ENCODE peak calls at places on chromosome 16, in seven cellular contexts. E is tibial artery; G is CD8-positive, alpha-beta T cell; K is ascending aorta; S is astrocyte of the spinal cord; Z is heart left ventricle; R is choroid plexus epithelial cell. H is an unnamed sample.

GRCh38 chr16:617855-618254 is 12.9 kb upstream of the WFIKKN1 start:
- DNase-seq in Z (no peak), S (no peak), R (no peak), E (no peak), G (no peak), K (no peak), H (no peak)

GRCh38 chr16:70691223-70692129 is 5.6 kb upstream of the MTSS2 start:
- DNase-seq in E (peak), G (no peak), S (peak), K (peak), Z (peak), R (peak), H (peak)

GRCh38 chr16:90054554-90054953 is 22.6 kb downstream of the PRDM7 start:
- DNase-seq in G (no peak), Z (no peak), S (no peak), K (peak), E (no peak), R (no peak), H (no peak)

GRCh38 chr16:7026639-7027038 is 306.0 kb upstream of the RBFOX1 start:
- DNase-seq in Z (no peak), K (no peak), E (no peak), S (no peak), G (no peak), R (no peak), H (no peak)

GRCh38 chr16:50324345-50324744 is 44.4 kb downstream of the BRD7 start:
- DNase-seq in G (no peak), S (no peak), R (no peak), E (no peak), Z (no peak), K (no peak), H (no peak)

GRCh38 chr16:54923055-54923473 is 7.6 kb upstream of the IRX5 start:
- DNase-seq in E (no peak), R (no peak), S (no peak), G (no peak), Z (no peak), K (no peak), H (peak)

GRCh38 chr16:50584033-50584722 is 36.0 kb downstream of the NKD1 start:
- DNase-seq in E (no peak), K (no peak), R (no peak), Z (no peak), G (no peak), S (no peak), H (no peak)

GRCh38 chr16:30457256-30457655 is 11.6 kb upstream of the SEPHS2 start:
- DNase-seq in K (no peak), S (no peak), R (no peak), G (no peak), Z (peak), E (no peak), H (no peak)

GRCh38 chr16:82748026-82748425 is 121.3 kb downstream of the CDH13 start:
- DNase-seq in R (peak), K (peak), S (peak), G (no peak), E (peak), Z (peak), H (peak)

GRCh38 chr16:6749714-6750113 is 582.9 kb upstream of the RBFOX1 start:
- DNase-seq in G (no peak), Z (no peak), E (no peak), R (no peak), K (no peak), S (no peak), H (no peak)

GRCh38 chr16:54460254-54460860 is 173.8 kb upstream of the IRX3 start:
- DNase-seq in Z (no peak), R (peak), E (no peak), S (peak), K (no peak), G (no peak), H (no peak)

GRCh38 chr16:29820730-29821662 is 734 bp downstream of the MVP start:
- DNase-seq in S (no peak), Z (no peak), E (peak), G (peak), K (no peak), R (peak), H (no peak)

GRCh38 chr16:80391095-80391494 is 149.7 kb upstream of the DYNLRB2 start:
- DNase-seq in S (no peak), K (no peak), R (no peak), E (no peak), G (no peak), Z (no peak), H (no peak)

GRCh38 chr16:80384862-80385261 is 155.9 kb upstream of the DYNLRB2 start:
- DNase-seq in K (no peak), Z (no peak), E (no peak), G (no peak), S (no peak), R (no peak), H (no peak)

DNA sequence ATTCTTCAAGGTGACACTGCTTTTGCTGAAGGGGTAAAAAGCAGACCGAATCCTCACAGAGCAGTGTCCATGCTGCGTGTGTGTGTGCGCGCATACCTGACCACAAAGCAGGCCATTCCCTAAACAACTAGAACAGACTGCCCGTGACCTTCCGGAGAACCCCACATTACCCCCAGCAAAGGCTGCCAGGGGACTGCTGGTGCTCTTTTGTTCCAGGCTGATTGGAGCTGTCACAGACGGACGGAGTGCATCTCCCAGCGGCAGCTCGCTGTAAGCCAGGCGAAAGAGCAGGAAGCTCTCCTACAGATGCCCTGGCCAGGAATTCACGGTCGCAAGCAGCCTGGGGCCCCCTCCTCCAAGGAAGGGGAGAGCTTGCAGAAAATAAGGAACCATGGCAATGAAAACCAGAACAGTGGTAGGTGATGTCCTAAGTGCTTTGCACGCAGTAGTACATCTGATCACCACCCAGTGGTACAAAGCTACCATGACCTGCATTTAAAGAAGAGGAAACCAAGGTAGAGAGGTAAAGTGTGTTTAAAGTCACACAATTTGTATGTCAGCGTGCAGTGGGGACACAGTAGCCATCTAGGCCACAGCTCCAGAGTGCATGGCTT is 153.4 kb upstream of the DYNLRB2 start:
- DNase-seq in S (peak), G (no peak), E (no peak), K (no peak), R (peak), Z (no peak), H (no peak)
- TF ChIP-seq CTCF in S (peak), G (no peak), E (no peak), K (no peak), R (peak), Z (no peak), H (no peak)

DNA sequence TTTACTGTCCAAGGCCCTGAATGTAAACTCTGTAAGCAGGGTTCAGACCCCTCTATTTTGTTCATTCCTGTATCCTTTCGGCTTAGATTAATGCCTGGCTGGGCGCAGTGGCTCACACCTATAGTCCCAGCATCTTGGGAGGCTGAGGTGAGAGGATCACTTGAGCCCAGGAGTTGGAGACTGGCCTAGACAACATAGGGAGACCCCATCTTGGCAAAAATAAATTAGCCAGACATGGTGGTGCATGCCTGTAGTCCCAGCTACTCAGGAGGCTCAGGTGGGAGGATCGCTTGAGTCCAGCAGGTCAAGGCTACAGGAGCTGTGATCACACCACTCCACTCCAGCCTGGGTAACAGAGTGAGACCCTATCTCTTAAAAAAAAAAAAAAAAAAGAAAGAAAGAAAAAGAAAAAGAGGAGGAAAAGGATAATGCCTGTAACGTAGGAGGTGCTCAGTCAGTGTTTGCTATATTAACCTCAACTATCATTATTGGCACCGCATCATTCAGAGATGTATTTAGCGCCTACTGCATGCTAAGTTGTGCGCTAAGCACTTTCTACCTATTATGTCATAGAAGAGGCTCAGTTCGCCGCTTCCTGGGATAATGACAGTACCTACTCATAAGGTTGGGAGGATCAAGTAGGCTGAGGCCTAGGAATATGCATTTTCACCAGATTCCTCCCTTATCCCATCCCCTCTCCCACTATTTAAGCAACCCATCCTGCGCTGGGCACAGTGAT is 5.0 kb downstream of the SOCS1 start:
- DNase-seq in Z (no peak), G (no peak), S (no peak), R (no peak), K (no peak), E (no peak), H (no peak)
- H3K4me3 ChIP-seq in Z (no peak), G (no peak), S (no peak), R (no peak), K (no peak), E (no peak), H (no peak)

GRCh38 chr16:86567701-86568571 is 1.3 kb downstream of the FOXC2 start:
- DNase-seq in K (peak), S (peak), G (no peak), Z (no peak), R (peak), E (peak), H (no peak)
- TF ChIP-seq CTCF in K (no peak), S (no peak), G (no peak), Z (no peak), R (no peak), E (peak), H (no peak)

DNA sequence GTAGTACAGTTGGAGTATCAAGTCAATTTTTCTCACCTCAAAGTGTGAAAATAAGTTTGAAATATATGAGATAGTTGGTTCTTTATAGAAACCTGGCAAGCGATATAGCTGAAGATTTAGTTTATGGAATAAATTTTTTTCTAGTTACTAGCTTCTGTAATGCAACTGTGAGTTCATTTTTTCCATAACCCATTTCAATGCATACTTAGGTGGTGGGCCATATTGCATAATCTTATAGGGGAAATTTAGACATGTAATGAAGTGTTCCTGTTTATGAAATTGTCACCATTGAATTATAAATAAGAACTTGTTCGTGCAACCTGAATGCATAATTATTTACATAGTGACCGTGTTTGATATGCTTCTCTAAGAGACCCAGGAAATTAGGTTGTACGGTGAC is 9.0 kb downstream of the MOSMO start:
- DNase-seq in E (no peak), Z (no peak), K (no peak), R (no peak), G (no peak), S (no peak), H (no peak)
- H3K4me3 ChIP-seq in E (no peak), Z (no peak), K (no peak), R (no peak), G (no peak), S (no peak), H (no peak)

GRCh38 chr16:28555593-28555992 is 1.9 kb downstream of the SGF29 start:
- DNase-seq in Z (no peak), R (no peak), E (no peak), G (no peak), K (no peak), S (no peak), H (no peak)

GRCh38 chr16:28556914-28557320 is 3.2 kb downstream of the SGF29 start:
- DNase-seq in Z (no peak), S (no peak), G (no peak), K (no peak), E (no peak), R (no peak), H (no peak)

GRCh38 chr16:28554634-28555423 is 1.1 kb downstream of the SGF29 start:
- DNase-seq in E (no peak), R (no peak), K (no peak), S (no peak), G (no peak), Z (no peak), H (no peak)

GRCh38 chr16:28549301-28549899 is 4.3 kb upstream of the SGF29 start:
- DNase-seq in S (peak), G (no peak), R (peak), E (no peak), K (no peak), Z (no peak), H (peak)

DNA sequence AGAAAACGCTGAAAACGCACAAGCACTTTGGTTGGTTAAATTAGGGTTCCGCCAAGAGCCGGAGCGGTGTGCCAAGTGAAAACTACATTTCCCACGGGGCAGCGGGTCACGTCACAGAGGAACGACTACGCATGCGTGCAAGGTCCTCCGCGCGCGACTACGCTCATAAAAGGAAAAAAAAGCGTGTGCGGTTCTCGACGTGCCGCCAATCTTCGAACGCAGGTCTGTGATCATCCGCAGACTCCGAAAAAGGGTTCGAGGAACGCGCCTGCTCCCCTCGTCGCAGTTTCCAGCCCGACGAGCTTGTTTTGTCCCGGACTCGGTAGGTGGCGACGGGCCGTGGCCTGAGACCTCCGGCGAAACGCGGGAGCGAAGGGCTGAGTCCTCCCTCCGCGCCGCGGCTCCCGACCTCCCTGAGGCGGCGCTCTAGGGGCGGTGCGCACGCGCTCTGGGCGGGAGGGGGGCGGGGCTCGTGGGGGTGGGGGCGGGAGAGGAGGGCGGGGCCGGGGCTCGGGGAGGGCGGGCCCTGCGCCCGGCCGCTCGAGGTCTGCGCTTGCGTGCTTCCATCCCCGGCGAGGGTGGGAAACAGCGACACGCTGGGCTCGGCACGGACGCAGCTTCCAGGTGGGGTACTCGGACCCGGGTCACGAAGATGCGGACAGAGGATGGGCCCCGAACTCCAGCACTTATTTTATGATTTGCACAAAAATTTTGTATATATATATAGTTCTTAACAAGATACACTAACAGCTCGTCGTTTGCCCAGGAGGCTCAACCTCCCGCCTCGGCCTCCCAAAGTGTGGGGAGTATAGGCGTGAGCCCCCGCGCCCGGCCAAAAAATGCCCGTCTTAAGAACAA is at the start of gene SGF29:
- DNase-seq in E (peak), Z (peak), R (peak), K (peak), S (peak), G (peak), H (peak)
- TF ChIP-seq CTCF in E (peak), Z (no peak), R (peak), K (peak), S (peak), G (no peak), H (peak)

DNA sequence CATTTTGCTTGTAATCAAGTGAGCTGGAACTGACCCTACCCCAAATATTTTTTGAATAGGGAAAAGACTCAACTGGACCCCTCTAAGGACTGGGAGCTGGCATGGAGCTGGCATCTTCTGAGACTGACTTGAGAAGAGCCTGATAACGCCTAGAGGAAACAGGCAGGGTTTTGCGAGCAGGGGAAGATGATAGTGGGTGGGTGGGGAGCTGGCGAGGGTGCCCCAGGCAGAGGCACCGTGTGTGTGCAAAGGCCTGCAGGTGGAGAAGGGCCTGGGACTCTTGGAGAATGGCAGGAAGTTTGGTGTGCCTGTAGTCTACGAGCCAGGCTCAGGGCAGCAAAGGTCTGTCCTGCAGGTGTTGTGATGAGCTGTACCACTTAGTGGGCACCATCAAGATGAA is 4.1 kb downstream of the CRISPLD2 start:
- DNase-seq in Z (no peak), G (no peak), E (no peak), S (no peak), R (no peak), K (no peak), H (peak)
- H3K4me3 ChIP-seq in Z (no peak), G (no peak), E (no peak), S (no peak), R (no peak), K (no peak), H (no peak)

DNA sequence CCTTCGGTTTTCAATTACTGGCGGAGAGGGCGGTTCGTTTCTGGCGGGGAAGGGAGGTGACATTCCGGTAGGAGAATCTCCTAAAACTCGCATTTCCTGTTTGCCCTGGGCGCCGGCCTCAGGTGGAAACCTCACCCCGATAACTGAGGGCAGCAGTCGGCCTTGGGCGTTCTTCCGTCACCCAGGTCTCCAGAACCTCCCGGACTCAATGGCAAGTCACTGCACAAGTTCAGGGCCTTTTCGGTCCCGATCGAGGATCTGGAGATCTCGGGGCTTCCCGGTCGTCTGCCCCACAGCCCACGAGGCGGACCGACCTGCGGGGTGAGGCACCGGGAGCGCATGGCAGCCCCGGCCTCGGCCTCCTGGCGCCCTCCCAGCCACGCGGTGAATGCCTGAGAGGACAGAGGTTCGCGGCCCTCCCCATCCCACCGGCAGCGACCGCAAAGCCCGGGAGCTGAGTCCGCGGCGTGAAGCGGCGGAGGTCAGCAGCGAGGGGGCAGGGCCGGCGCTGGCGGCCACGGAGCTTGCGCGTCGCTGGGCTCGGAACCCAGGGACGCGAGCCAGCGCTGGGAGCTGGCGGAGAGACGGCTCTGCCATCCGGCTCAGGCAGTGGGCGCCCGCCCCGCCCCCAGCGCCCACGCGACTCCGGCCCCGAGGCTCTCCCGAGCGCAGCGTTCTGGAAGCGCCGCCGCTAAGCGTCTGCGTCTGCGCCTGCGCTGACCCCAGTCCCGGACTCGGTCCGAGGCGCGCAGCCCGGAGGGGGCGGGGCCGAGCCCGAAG is 58.4 kb downstream of the SRL start:
- DNase-seq in E (peak), S (peak), Z (peak), R (peak), G (peak), K (peak), H (peak)
- TF ChIP-seq CTCF in E (no peak), S (no peak), Z (no peak), R (no peak), G (no peak), K (no peak), H (no peak)

DNA sequence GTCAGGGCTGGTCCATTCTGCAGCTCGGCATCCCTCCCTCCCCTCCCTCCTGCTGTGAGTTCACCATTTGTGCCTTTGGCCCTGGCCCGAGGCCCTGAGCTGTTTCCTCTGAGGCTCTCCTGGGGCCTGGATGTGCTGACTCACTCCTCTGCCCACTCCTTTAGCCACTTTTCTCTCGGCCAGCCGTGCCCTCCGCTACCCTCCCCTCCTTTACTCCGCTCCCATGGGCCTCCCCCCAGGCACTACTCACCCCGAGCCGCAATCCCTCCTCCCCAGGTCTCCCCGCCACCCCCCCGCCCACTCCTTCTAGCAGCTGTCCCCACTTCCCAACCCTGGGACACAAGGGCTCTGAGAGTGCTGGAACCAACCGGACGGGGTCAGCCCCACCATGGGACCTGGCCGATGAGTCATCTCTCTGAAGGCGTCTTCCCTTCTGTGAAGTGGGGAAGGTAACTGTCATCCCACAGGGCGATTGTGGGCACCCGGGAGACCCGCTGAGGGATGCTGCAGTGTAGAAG is 11.4 kb downstream of the KCNG4 start:
- DNase-seq in S (peak), G (no peak), E (peak), K (peak), Z (peak), R (peak), H (peak)
- H3K4me3 ChIP-seq in S (no peak), G (no peak), E (no peak), K (peak), Z (no peak), R (peak), H (peak)

GRCh38 chr16:78060295-78060694 is 37.9 kb downstream of the CLEC3A start:
- DNase-seq in K (no peak), E (no peak), G (no peak), R (no peak), Z (no peak), S (no peak), H (no peak)
- TF ChIP-seq CTCF in K (no peak), E (no peak), G (no peak), R (no peak), Z (no peak), S (no peak), H (no peak)